ENCODE peak calls at places on chromosomes 7 and 10, in five cellular contexts. X, J, P, W and E are unnamed samples.

GRCh38 chr10:65313406-65313805 is 1612.4 kb upstream of the LRRTM3 start:
- DNase-seq in W (no peak), X (no peak), P (no peak), J (peak; percentile 63), E (no peak)

GRCh38 chr10:126921974-126922525 is 16.8 kb downstream of the DOCK1 start:
- DNase-seq in W (peak; percentile 90), J (peak; percentile 91), P (no peak), X (no peak), E (no peak)

GRCh38 chr7:139681812-139682135 is 96.0 kb downstream of the HIPK2 start:
- DNase-seq in J (no peak), P (no peak), W (no peak), X (no peak), E (no peak)

GRCh38 chr7:51259766-51260165 is 56.8 kb downstream of the COBL start:
- DNase-seq in X (no peak), J (no peak), P (no peak), W (no peak), E (no peak)

GRCh38 chr10:23516530-23516929 is 77.7 kb downstream of the OTUD1 start:
- DNase-seq in W (peak; percentile 12), X (no peak), J (peak; percentile 6), P (no peak), E (no peak)

GRCh38 chr10:97849101-97849490 is 547 bp upstream of the GOLGA7B start:
- DNase-seq in X (peak; percentile 22), W (no peak), J (no peak), P (no peak), E (no peak)

GRCh38 chr7:105815580-105815979 is 60.8 kb downstream of the ATXN7L1 start:
- DNase-seq in W (no peak), J (no peak), X (no peak), P (no peak), E (no peak)

GRCh38 chr10:74255800-74256422 is 104.9 kb downstream of the ADK start:
- DNase-seq in X (no peak), W (peak; percentile 18), P (no peak), J (no peak), E (no peak)

GRCh38 chr7:39979406-39980073 is 29.5 kb downstream of the CDK13 start:
- DNase-seq in X (no peak), W (no peak), P (no peak), J (no peak), E (no peak)

GRCh38 chr7:140367528-140367927 is 30.8 kb downstream of the SLC37A3 start:
- DNase-seq in X (no peak), W (no peak), P (no peak), J (no peak), E (no peak)

GRCh38 chr7:113087278-113087998 is 811 bp upstream of the GPR85 start:
- DNase-seq in W (peak; percentile 94), P (no peak), X (no peak), J (peak; percentile 93), E (no peak)

GRCh38 chr7:78326189-78326588 is 527.6 kb downstream of the PHTF2 start:
- DNase-seq in X (no peak), J (peak; percentile 76), W (peak; percentile 60), P (no peak), E (no peak)

GRCh38 chr7:118563311-118563710 is 338.8 kb downstream of the ANKRD7 start:
- DNase-seq in J (no peak), X (no peak), P (no peak), W (no peak), E (no peak)

GRCh38 chr7:11570922-11571550 is 261.0 kb downstream of the THSD7A start:
- DNase-seq in W (no peak), X (no peak), P (no peak), J (no peak), E (no peak)

GRCh38 chr7:129865093-129865931 is 87.4 kb downstream of the UBE2H start:
- DNase-seq in W (peak; percentile 69), X (no peak), P (no peak), J (peak; percentile 45), E (no peak)

GRCh38 chr10:71213761-71214440 is 1.5 kb downstream of the UNC5B start:
- DNase-seq in J (peak; percentile 91), X (peak; percentile 68), W (peak; percentile 80), P (no peak), E (no peak)

GRCh38 chr7:116525298-116525912 is 569 bp downstream of the CAV1 start:
- DNase-seq in P (peak; percentile 86), J (no peak), X (peak; percentile 83), W (no peak), E (peak; percentile 70)

GRCh38 chr10:43976292-43976691 is 327.6 kb upstream of the ZNF32 start:
- DNase-seq in X (no peak), J (no peak), P (no peak), W (no peak), E (no peak)

GRCh38 chr7:149719050-149719899 is 54.1 kb downstream of the ZNF467 start:
- DNase-seq in J (peak; percentile 89), W (peak; percentile 76), X (peak; percentile 76), P (peak; percentile 73), E (no peak)

GRCh38 chr10:127012769-127013152 is 107.5 kb downstream of the DOCK1 start:
- DNase-seq in P (peak; percentile 83), J (peak; percentile 33), X (no peak), W (no peak), E (peak; percentile 94)

GRCh38 chr7:77985974-77986339 is 187.4 kb downstream of the PHTF2 start:
- DNase-seq in X (no peak), W (no peak), P (no peak), J (no peak), E (no peak)

GRCh38 chr7:130227883-130228575 is 20.4 kb downstream of the SSMEM1 start:
- DNase-seq in J (no peak), W (no peak), P (no peak), X (no peak), E (no peak)

GRCh38 chr7:47734287-47734948 is 152.5 kb upstream of the TNS3 start:
- DNase-seq in X (no peak), W (no peak), J (no peak), P (no peak), E (no peak)

GRCh38 chr7:53596230-53596629 is 560.8 kb downstream of the POM121L12 start:
- DNase-seq in W (no peak), X (no peak), P (no peak), J (peak; percentile 24), E (no peak)

GRCh38 chr10:127243490-127244272 is 47.3 kb upstream of the INSYN2A start:
- DNase-seq in P (no peak), J (peak; percentile 13), W (peak; percentile 30), X (no peak), E (no peak)

GRCh38 chr10:70232155-70232858 is 922 bp downstream of the PPA1 start:
- DNase-seq in P (peak; percentile 84), J (peak; percentile 57), X (peak; percentile 85), W (peak; percentile 60), E (peak; percentile 82)

GRCh38 chr10:130073912-130074311 is 36.7 kb downstream of the C10orf143 start:
- DNase-seq in X (no peak), P (no peak), W (no peak), J (no peak), E (no peak)

DNA sequence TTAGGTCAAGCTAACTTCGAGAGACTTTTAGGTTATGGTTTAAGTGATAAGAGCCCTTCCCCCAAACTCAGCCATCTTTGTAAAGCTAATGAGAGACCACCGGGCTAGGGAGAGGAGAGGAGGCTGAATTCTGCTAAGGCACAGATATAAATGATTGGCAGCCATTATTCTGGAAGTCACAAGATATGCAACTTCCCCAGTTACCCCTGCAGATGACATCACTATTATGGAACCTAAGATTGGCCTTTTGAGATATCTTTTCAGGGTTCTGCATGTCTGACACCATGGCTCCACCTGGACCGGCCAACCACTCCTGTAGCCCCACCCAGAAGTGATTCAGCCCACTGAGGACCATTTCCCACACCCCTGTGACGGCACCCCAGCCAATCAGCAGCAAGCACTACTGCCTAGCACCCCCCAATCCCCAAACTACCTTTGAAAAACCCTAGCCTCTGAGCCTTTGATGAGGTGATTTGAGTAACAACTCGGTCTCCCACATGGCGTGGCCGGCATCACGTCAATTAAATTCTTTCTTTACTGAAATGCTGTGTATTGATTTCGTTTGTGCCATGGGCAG is 14.4 kb downstream of the VIPR2 start:
- DNase-seq in P (no peak), J (no peak), W (no peak), X (peak; percentile 30), E (peak; percentile 18)
- H3K4me3 ChIP-seq in P (no peak overlapping the region), J (no peak overlapping the region), W (no peak overlapping the region), X (no peak overlapping the region), E (no peak overlapping the region)

GRCh38 chr7:151447312-151447711 is 7.4 kb upstream of the CRYGN start:
- DNase-seq in J (no peak), W (no peak), P (no peak), X (peak; percentile 64), E (no peak)

GRCh38 chr7:151449990-151450389 is 10.0 kb upstream of the CRYGN start:
- DNase-seq in X (peak; percentile 41), P (no peak), J (no peak), W (no peak), E (no peak)

GRCh38 chr7:151447901-151448260 is 7.9 kb upstream of the CRYGN start:
- DNase-seq in P (no peak), J (no peak), X (no peak), W (no peak), E (no peak)

GRCh38 chr7:151446412-151446811 is 6.5 kb upstream of the CRYGN start:
- DNase-seq in X (peak; percentile 52), P (no peak), W (no peak), J (no peak), E (no peak)

GRCh38 chr7:151448261-151449252 is 8.6 kb upstream of the CRYGN start:
- DNase-seq in J (peak; percentile 49), P (no peak), X (peak; percentile 90), W (peak; percentile 41), E (no peak)
- H3K4me3 ChIP-seq in J (peak overlapping the region; percentile 22), P (peak overlapping the region; percentile 50), X (peak overlapping the region; percentile 43), W (peak overlapping the region; percentile 36), E (peak overlapping the region; percentile 25)

GRCh38 chr10:14547826-14548225 is 217.1 kb upstream of the FRMD4A start:
- DNase-seq in P (no peak), X (no peak), J (no peak), W (no peak), E (no peak)
- H3K4me3 ChIP-seq in P (no peak overlapping the region), X (no peak overlapping the region), J (no peak overlapping the region), W (no peak overlapping the region), E (no peak overlapping the region)

GRCh38 chr10:79404231-79404609 is 41.2 kb downstream of the ZCCHC24 start:
- DNase-seq in P (peak; percentile 17), X (peak; percentile 72), J (peak; percentile 82), W (peak; percentile 76), E (peak; percentile 88)
- H3K4me3 ChIP-seq in P (no peak overlapping the region), X (no peak overlapping the region), J (no peak overlapping the region), W (no peak overlapping the region), E (no peak overlapping the region)

GRCh38 chr7:93574269-93574645 is 267 bp downstream of the CALCR start:
- DNase-seq in P (peak; percentile 52), W (no peak), X (no peak), J (no peak), E (peak; percentile 67)
- H3K4me3 ChIP-seq in P (peak overlapping the region; percentile 20), W (no peak overlapping the region), X (no peak overlapping the region), J (no peak overlapping the region), E (peak overlapping the region; percentile 47)

GRCh38 chr7:157005456-157006204 is 4.8 kb downstream of the MNX1 start:
- DNase-seq in J (no peak), P (peak; percentile 79), W (no peak), X (peak; percentile 75), E (no peak)
- H3K4me3 ChIP-seq in J (no peak overlapping the region), P (no peak overlapping the region), W (no peak overlapping the region), X (no peak overlapping the region), E (no peak overlapping the region)